ENCODE peak calls at places on chromosomes 3 and 15, in six cellular contexts. S, M, U, J, R and F are unnamed samples.
A peak's percentile ranks its signal among the peaks of the same experiment; 100 is the strongest.

GRCh38 chr3:51163051-51163450 is 222.0 kb upstream of the MANF start:
- DNase-seq in S (no peak), M (peak; percentile 40), U (no peak), J (peak; percentile 48), R (no peak), F (no peak)

GRCh38 chr15:71781179-71781964 is 29.0 kb upstream of the NR2E3 start:
- DNase-seq in S (no peak), M (peak; percentile 69), U (no peak), J (no peak), R (no peak), F (no peak)

GRCh38 chr3:171839270-171839669 is 3.9 kb upstream of the TMEM212 start:
- DNase-seq in S (no peak), M (no peak), U (no peak), J (no peak), R (no peak), F (no peak)

GRCh38 chr3:170493712-170494182 is 75.1 kb downstream of the CLDN11 start:
- DNase-seq in S (peak; percentile 58), M (peak; percentile 76), U (no peak), J (peak; percentile 58), R (no peak), F (peak; percentile 27)

GRCh38 chr3:98733055-98733777 is 29.9 kb upstream of the ST3GAL6 start:
- DNase-seq in S (peak; percentile 61), M (peak; percentile 21), U (peak; percentile 16), J (no peak), R (peak; percentile 42), F (peak; percentile 14)

GRCh38 chr15:86165263-86166204 is 85.9 kb downstream of the AGBL1 start:
- DNase-seq in S (no peak), M (peak; percentile 83), U (no peak), J (peak; percentile 4), R (no peak), F (no peak)

GRCh38 chr15:32855942-32856341 is 138.1 kb downstream of the GREM1 start:
- DNase-seq in S (peak; percentile 98), M (peak; percentile 100), U (peak; percentile 81), J (peak; percentile 96), R (no peak), F (peak; percentile 86)

GRCh38 chr3:68256635-68257034 is 602.2 kb upstream of the SUCLG2 start:
- DNase-seq in S (no peak), M (no peak), U (no peak), J (no peak), R (peak; percentile 9), F (peak; percentile 11)

GRCh38 chr15:60137711-60138396 is 133.7 kb downstream of the FOXB1 start:
- DNase-seq in S (peak; percentile 13), M (peak; percentile 82), U (peak; percentile 29), J (peak; percentile 68), R (no peak), F (no peak)

GRCh38 chr15:48005921-48006541 is 114.8 kb upstream of the SLC24A5 start:
- DNase-seq in S (no peak), M (peak; percentile 1), U (peak; percentile 23), J (no peak), R (no peak), F (peak; percentile 26)

GRCh38 chr3:158802399-158803023 is 657 bp downstream of the MFSD1 start:
- DNase-seq in S (no peak), M (no peak), U (no peak), J (no peak), R (no peak), F (no peak)

GRCh38 chr3:40971191-40972168 is 227.8 kb upstream of the CTNNB1 start:
- DNase-seq in S (peak; percentile 96), M (peak; percentile 95), U (peak; percentile 72), J (peak; percentile 91), R (no peak), F (peak; percentile 98)

GRCh38 chr3:114384558-114384903 is 90.7 kb downstream of the TIGIT start:
- DNase-seq in S (no peak), M (peak; percentile 26), U (no peak), J (no peak), R (no peak), F (no peak)

GRCh38 chr3:32817561-32818430 is at the start of gene TRIM71:
- DNase-seq in S (no peak), M (no peak), U (no peak), J (peak; percentile 37), R (peak; percentile 43), F (no peak)

GRCh38 chr3:27311400-27311799 is 57.8 kb downstream of the NEK10 start:
- DNase-seq in S (peak; percentile 54), M (peak; percentile 95), U (peak; percentile 41), J (peak; percentile 83), R (no peak), F (peak; percentile 91)

GRCh38 chr3:72157782-72158638 is 373.1 kb upstream of the PROK2 start:
- DNase-seq in S (no peak), M (no peak), U (no peak), J (no peak), R (no peak), F (no peak)

GRCh38 chr3:41726891-41727290 is 235.0 kb downstream of the ULK4 start:
- DNase-seq in S (peak; percentile 41), M (peak; percentile 73), U (no peak), J (peak; percentile 17), R (no peak), F (no peak)

GRCh38 chr3:46218310-46218709 is 10.2 kb upstream of the CCR1 start:
- DNase-seq in S (no peak), M (no peak), U (no peak), J (no peak), R (no peak), F (no peak)

GRCh38 chr3:172112348-172113123 is 73.2 kb downstream of the FNDC3B start:
- DNase-seq in S (no peak), M (peak; percentile 36), U (no peak), J (no peak), R (no peak), F (no peak)

GRCh38 chr15:48190932-48191573 is 412 bp upstream of the CTXN2 start:
- DNase-seq in S (peak; percentile 76), M (peak; percentile 69), U (peak; percentile 40), J (peak; percentile 61), R (peak; percentile 91), F (peak; percentile 73)

GRCh38 chr3:16449369-16449768 is 64.1 kb downstream of the RFTN1 start:
- DNase-seq in S (no peak), M (no peak), U (no peak), J (no peak), R (no peak), F (no peak)

GRCh38 chr3:106957021-106957420 is 420.2 kb upstream of the CCDC54 start:
- DNase-seq in S (peak; percentile 16), M (peak; percentile 68), U (no peak), J (no peak), R (no peak), F (no peak)

GRCh38 chr3:195815169-195815771 is 3.5 kb upstream of the MUC4 start:
- DNase-seq in S (no peak), M (peak; percentile 59), U (no peak), J (no peak), R (no peak), F (no peak)

GRCh38 chr15:31517711-31518110 is 191.1 kb downstream of the KLF13 start:
- DNase-seq in S (no peak), M (no peak), U (no peak), J (no peak), R (no peak), F (no peak)

GRCh38 chr3:73614385-73614784 is 10.4 kb downstream of the PDZRN3 start:
- DNase-seq in S (peak; percentile 98), M (peak; percentile 92), U (no peak), J (no peak), R (no peak), F (peak; percentile 63)
- TF ChIP-seq CTCF in S (peak; percentile 12), M (no peak), U (no peak), J (no peak), R (no peak), F (no peak)

GRCh38 chr3:11755276-11755675 is 91.4 kb downstream of the TAMM41 start:
- DNase-seq in S (peak; percentile 19), M (no peak), U (no peak), J (no peak), R (no peak), F (no peak)

DNA sequence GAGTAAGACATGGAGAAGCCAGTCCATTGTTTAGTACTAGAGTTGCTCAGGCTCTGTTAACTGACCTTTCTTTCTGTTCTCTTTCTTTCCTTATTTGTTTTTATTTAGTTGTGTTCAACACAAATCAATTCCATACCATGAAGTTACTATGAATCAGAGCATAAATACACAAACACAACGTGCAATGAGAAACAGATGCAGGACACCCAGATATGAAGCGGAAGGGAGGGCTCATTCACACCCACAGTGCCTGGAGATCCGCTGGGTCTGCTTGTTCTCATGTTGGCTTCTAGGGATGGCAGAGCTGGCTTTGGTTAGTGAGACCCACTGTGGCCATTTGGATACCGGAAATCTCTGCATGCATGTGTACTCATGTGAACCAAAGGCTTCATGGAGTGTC is 97.2 kb downstream of the TAMM41 start:
- DNase-seq in S (no peak), M (no peak), U (no peak), J (no peak), R (no peak), F (no peak)
- TF ChIP-seq CTCF in S (no peak), M (no peak), U (no peak), J (no peak), R (no peak), F (no peak)

GRCh38 chr3:168095611-168096209 is at the start of gene GOLIM4:
- DNase-seq in S (peak; percentile 98), M (peak; percentile 99), U (peak; percentile 95), J (no peak), R (peak; percentile 91), F (peak; percentile 98)
- TF ChIP-seq CTCF in S (peak; percentile 7), M (no peak), U (no peak), J (peak; percentile 32), R (no peak), F (no peak)

GRCh38 chr3:117628896-117629295 is 919.3 kb downstream of the TUSC7 start:
- DNase-seq in S (peak; percentile 63), M (peak; percentile 84), U (peak; percentile 48), J (peak; percentile 62), R (no peak), F (peak; percentile 64)

GRCh38 chr3:117632191-117632590 is 922.6 kb downstream of the TUSC7 start:
- DNase-seq in S (no peak), M (no peak), U (no peak), J (no peak), R (no peak), F (no peak)

GRCh38 chr3:117630469-117630868 is 920.9 kb downstream of the TUSC7 start:
- DNase-seq in S (no peak), M (no peak), U (no peak), J (no peak), R (no peak), F (no peak)

GRCh38 chr3:117630885-117631284 is 921.3 kb downstream of the TUSC7 start:
- DNase-seq in S (no peak), M (no peak), U (no peak), J (no peak), R (no peak), F (peak; percentile 56)

GRCh38 chr3:117629505-117629904 is 919.9 kb downstream of the TUSC7 start:
- DNase-seq in S (no peak), M (no peak), U (no peak), J (no peak), R (no peak), F (no peak)
- TF ChIP-seq CTCF in S (no peak), M (no peak), U (no peak), J (no peak), R (no peak), F (no peak)

GRCh38 chr3:141737108-141737507 is 990 bp upstream of the RNF7 start:
- DNase-seq in S (no peak), M (no peak), U (no peak), J (no peak), R (no peak), F (no peak)
- TF ChIP-seq CTCF in S (no peak), M (no peak), U (no peak), J (no peak), R (no peak), F (no peak)

GRCh38 chr15:82647045-82647834 is at the start of gene CPEB1:
- DNase-seq in S (peak; percentile 55), M (peak; percentile 34), U (peak; percentile 46), J (no peak), R (peak; percentile 30), F (no peak)
- TF ChIP-seq CTCF in S (peak; percentile 27), M (peak; percentile 12), U (peak; percentile 18), J (no peak), R (no peak), F (no peak)